ENCODE peak calls at places on chromosomes 12 and 14, in eight cellular contexts. C, U, X, J, T, A, K and E are unnamed samples. For H3K79me2, the result is how much of the 10 kb centered on the place peaks cover.

GRCh38 chr12:122062832-122063690 is 15.5 kb upstream of the MLXIP start:
- DNase-seq in A (peak), J (peak), U (peak), X (peak), C (peak), T (peak), K (peak), E (no peak)

GRCh38 chr12:54759751-54760150 is 94.6 kb upstream of the MUCL1 start:
- DNase-seq in X (no peak), K (peak), C (peak), U (peak), A (peak), J (no peak), T (no peak), E (peak)

GRCh38 chr12:59649203-59649602 is 53.4 kb downstream of the SLC16A7 start:
- DNase-seq in K (peak), T (no peak), U (no peak), J (peak), A (no peak), C (no peak), X (peak), E (no peak)

GRCh38 chr14:51507556-51508511 is 143.9 kb upstream of the FRMD6 start:
- DNase-seq in C (peak), U (peak), X (no peak), T (peak), A (no peak), K (peak), J (peak), E (no peak)

GRCh38 chr12:89183985-89184435 is 168.3 kb downstream of the DUSP6 start:
- DNase-seq in X (no peak), A (no peak), J (peak), C (peak), K (peak), T (no peak), U (no peak), E (no peak)

GRCh38 chr12:14422516-14423230 is 57.2 kb downstream of the ATF7IP start:
- DNase-seq in T (peak), J (no peak), C (no peak), A (no peak), K (no peak), X (no peak), U (no peak), E (no peak)

GRCh38 chr12:113299619-113300237 is 35.2 kb downstream of the SLC8B1 start:
- DNase-seq in X (peak), K (peak), T (peak), J (peak), U (peak), C (peak), A (peak), E (no peak)

GRCh38 chr12:86660488-86661171 is 404.4 kb upstream of the MGAT4C start:
- DNase-seq in C (no peak), U (peak), T (peak), A (no peak), J (peak), X (no peak), K (peak), E (no peak)

GRCh38 chr12:114684098-114684869 is at the start of gene TBX3:
- DNase-seq in K (peak), J (peak), X (no peak), T (peak), U (peak), C (peak), A (peak), E (no peak)

GRCh38 chr12:3116106-3116898 is 39.1 kb downstream of the TSPAN9 start:
- DNase-seq in X (no peak), K (no peak), T (no peak), J (peak), C (no peak), A (no peak), U (no peak), E (no peak)

GRCh38 chr12:106690569-106690968 is 83.9 kb upstream of the RIC8B start:
- DNase-seq in A (no peak), U (no peak), C (no peak), T (no peak), X (no peak), J (no peak), K (no peak), E (no peak)

GRCh38 chr12:50017047-50017446 is 8.2 kb downstream of the RACGAP1 start:
- DNase-seq in C (peak), X (no peak), U (peak), A (no peak), K (peak), J (peak), T (peak), E (no peak)

GRCh38 chr12:76539727-76540126 is 19.8 kb downstream of the OSBPL8 start:
- DNase-seq in J (no peak), A (peak), T (no peak), U (no peak), C (no peak), X (no peak), K (no peak), E (no peak)
- H3K79me2 ChIP-seq in J (under half), A (half or more), T (half or more), U (half or more), C (half or more), X (under half), K (half or more), E (under half)

GRCh38 chr14:105069887-105070759 is 4.9 kb upstream of the GPR132 start:
- DNase-seq in A (peak), K (peak), X (no peak), C (peak), U (peak), T (no peak), J (peak), E (peak)

GRCh38 chr14:105070760-105071137 is 5.5 kb upstream of the GPR132 start:
- DNase-seq in K (peak), X (no peak), J (no peak), A (no peak), C (no peak), T (no peak), U (no peak), E (peak)

GRCh38 chr14:105068818-105069217 is 3.6 kb upstream of the GPR132 start:
- DNase-seq in T (no peak), C (no peak), U (no peak), J (no peak), X (no peak), K (no peak), A (no peak), E (no peak)

GRCh38 chr14:105067969-105068301 is 2.7 kb upstream of the GPR132 start:
- DNase-seq in J (no peak), K (no peak), X (no peak), U (no peak), C (no peak), T (no peak), A (no peak), E (no peak)

DNA sequence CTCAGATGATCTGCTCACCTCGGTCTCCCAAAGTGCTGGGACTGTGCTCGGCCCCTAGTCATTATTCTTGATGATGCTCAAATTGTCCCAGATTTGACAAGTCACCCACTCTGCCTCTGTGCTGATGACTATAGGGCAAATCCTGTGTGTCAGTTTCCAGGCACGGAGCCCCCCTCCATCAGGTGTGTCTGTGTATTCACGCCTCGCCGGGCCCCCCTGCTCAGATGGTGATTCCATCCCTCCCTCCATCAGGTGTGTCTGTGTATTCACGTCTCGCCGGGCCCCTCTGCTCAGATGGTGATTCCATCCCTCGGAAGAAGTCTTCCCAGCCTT is 4.3 kb upstream of the GPR132 start:
- DNase-seq in T (no peak), U (peak), J (no peak), K (no peak), C (no peak), A (no peak), X (no peak), E (no peak)
- H3K79me2 ChIP-seq in T (under half), U (under half), J (under half), K (under half), C (under half), A (under half), X (under half), E (under half)

DNA sequence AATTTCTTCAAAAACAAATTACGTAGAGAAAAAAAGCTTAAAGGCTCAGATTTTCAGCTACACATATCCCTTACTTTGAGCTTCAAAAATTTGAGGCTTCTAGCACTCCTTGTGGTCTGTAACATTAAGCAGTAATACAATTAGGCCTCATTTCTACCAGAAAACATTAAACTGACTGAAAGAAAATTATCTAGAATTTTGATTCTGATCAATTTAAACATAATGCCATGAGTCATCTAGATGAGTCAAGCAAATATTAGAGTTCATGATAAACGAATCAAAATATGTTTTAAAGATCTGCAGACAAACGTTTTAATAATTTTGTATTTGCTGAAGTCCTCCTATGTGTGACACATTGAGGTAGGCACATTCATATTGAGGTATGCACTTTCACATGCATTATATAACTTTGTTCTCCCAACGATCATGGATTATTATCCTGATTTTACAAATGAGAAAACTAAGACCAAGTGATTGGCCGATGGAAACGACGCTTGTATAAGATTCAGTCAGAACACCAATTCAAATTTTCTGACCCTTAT is 4.3 kb downstream of the OSBPL8 start:
- DNase-seq in X (no peak), T (no peak), A (no peak), U (peak), K (peak), J (peak), C (no peak), E (no peak)
- H3K79me2 ChIP-seq in X (half or more), T (half or more), A (half or more), U (half or more), K (half or more), J (half or more), C (half or more), E (under half)

DNA sequence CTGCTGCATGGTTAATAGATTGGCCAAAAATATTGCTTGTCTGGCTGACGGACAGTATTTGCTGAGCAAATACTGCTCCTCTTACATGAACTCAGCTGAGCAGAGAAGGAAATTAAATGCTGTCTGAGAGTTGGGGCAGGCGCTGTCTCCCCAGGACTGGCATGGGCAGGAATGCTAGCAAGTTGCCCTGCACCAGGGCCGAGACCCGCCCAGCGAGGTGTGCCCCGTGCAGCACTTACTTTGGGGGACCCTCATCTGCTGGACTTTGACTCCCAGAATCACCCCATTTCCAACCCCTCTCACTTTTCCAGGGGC is 1.4 kb downstream of the FBRSL1 start:
- DNase-seq in J (no peak), X (no peak), C (no peak), T (no peak), U (no peak), A (no peak), K (no peak), E (no peak)
- H3K79me2 ChIP-seq in J (under half), X (half or more), C (half or more), T (half or more), U (half or more), A (half or more), K (half or more), E (half or more)

DNA sequence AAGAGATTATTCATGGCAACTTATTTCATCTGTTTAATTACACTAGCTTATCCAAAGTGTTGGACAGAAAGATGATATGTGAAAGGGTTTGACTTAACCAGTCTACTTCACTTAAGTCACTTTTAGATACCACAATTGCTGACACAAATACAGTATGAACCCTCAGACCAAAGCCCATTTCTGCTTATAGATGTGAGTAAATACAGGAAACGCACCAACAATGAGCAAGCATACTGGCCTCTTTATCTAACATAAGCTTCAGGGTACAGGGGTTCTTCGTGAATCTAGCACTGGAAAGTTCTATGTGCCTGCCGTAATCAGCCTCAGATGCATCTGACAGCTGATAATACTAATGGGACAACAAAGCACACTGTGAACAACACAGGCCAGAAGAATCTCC is 209.6 kb downstream of the MED13L start:
- DNase-seq in J (no peak), X (no peak), T (no peak), A (peak), C (no peak), U (no peak), K (no peak), E (no peak)
- H3K79me2 ChIP-seq in J (under half), X (half or more), T (half or more), A (half or more), C (half or more), U (half or more), K (half or more), E (under half)

GRCh38 chr12:1497161-1497560 is 97.2 kb downstream of the FBXL14 start:
- DNase-seq in C (no peak), K (no peak), J (no peak), A (no peak), X (no peak), U (no peak), T (no peak), E (no peak)
- H3K79me2 ChIP-seq in C (under half), K (under half), J (under half), A (under half), X (under half), U (under half), T (under half), E (under half)

GRCh38 chr12:108693186-108693585 is 38.1 kb downstream of the CORO1C start:
- DNase-seq in C (no peak), K (no peak), X (no peak), J (no peak), A (no peak), T (no peak), U (no peak), E (no peak)
- H3K79me2 ChIP-seq in C (half or more), K (half or more), X (half or more), J (half or more), A (half or more), T (half or more), U (half or more), E (half or more)

GRCh38 chr14:38387821-38388220 is 131.9 kb upstream of the CLEC14A start:
- DNase-seq in J (no peak), A (no peak), C (no peak), K (no peak), U (no peak), T (no peak), X (no peak), E (no peak)
- H3K79me2 ChIP-seq in J (under half), A (under half), C (under half), K (under half), U (under half), T (under half), X (under half), E (under half)

GRCh38 chr12:24111101-24111500 is 161.6 kb upstream of the SOX5 start:
- DNase-seq in U (no peak), J (peak), X (no peak), K (peak), A (no peak), T (peak), C (no peak), E (no peak)
- H3K79me2 ChIP-seq in U (under half), J (under half), X (under half), K (under half), A (under half), T (under half), C (under half), E (under half)

GRCh38 chr14:91482278-91483023 is 27.7 kb downstream of the PPP4R3A start:
- DNase-seq in J (peak), T (peak), A (no peak), U (no peak), X (no peak), C (no peak), K (peak), E (no peak)
- H3K79me2 ChIP-seq in J (half or more), T (half or more), A (half or more), U (half or more), X (under half), C (half or more), K (half or more), E (half or more)